ENCODE peak calls at places on chromosomes 16 and 17, in six cellular contexts. One of them, this sample, is unnamed.

GRCh38 chr16:81590714-81591537 is 146.3 kb downstream of the CMIP start:
- DNase-seq in PC-9: peak; percentile 16
- DNase-seq in neural progenitor cell: no peak
- DNase-seq in GM23248: no peak
- DNase-seq in GM23338: no peak
- DNase-seq in MM.1S: peak; percentile 17
- DNase-seq in this sample: no peak

GRCh38 chr17:64003526-64004121 is 5.5 kb downstream of the PRR29 start:
- DNase-seq in PC-9: no peak
- DNase-seq in neural progenitor cell: peak; percentile 0
- DNase-seq in GM23248: no peak
- DNase-seq in GM23338: no peak
- DNase-seq in MM.1S: no peak
- DNase-seq in this sample: no peak

GRCh38 chr16:80804061-80804450 is 342 bp downstream of the CDYL2 start:
- DNase-seq in PC-9: no peak
- DNase-seq in neural progenitor cell: no peak
- DNase-seq in GM23248: peak; percentile 72
- DNase-seq in GM23338: peak; percentile 50
- DNase-seq in MM.1S: peak; percentile 32
- DNase-seq in this sample: peak; percentile 34

GRCh38 chr16:17015702-17016101 is 455.1 kb downstream of the XYLT1 start:
- DNase-seq in PC-9: no peak
- DNase-seq in neural progenitor cell: no peak
- DNase-seq in GM23248: no peak
- DNase-seq in GM23338: no peak
- DNase-seq in MM.1S: no peak
- DNase-seq in this sample: no peak

GRCh38 chr16:78990309-78990701 is 610.2 kb downstream of the MAF start:
- DNase-seq in PC-9: no peak
- DNase-seq in neural progenitor cell: no peak
- DNase-seq in GM23248: no peak
- DNase-seq in GM23338: no peak
- DNase-seq in MM.1S: no peak
- DNase-seq in this sample: no peak

GRCh38 chr16:325375-326155 is 27.0 kb downstream of the AXIN1 start:
- DNase-seq in PC-9: no peak
- DNase-seq in neural progenitor cell: no peak
- DNase-seq in GM23248: no peak
- DNase-seq in GM23338: no peak
- DNase-seq in MM.1S: no peak
- DNase-seq in this sample: no peak

GRCh38 chr16:57483725-57484514 is 2.4 kb downstream of the DOK4 start:
- DNase-seq in PC-9: no peak
- DNase-seq in neural progenitor cell: no peak
- DNase-seq in GM23248: no peak
- DNase-seq in GM23338: no peak
- DNase-seq in MM.1S: no peak
- DNase-seq in this sample: no peak

GRCh38 chr16:7849891-7850290 is 517.2 kb downstream of the RBFOX1 start:
- DNase-seq in PC-9: no peak
- DNase-seq in neural progenitor cell: no peak
- DNase-seq in GM23248: no peak
- DNase-seq in GM23338: no peak
- DNase-seq in MM.1S: no peak
- DNase-seq in this sample: no peak

GRCh38 chr17:43324205-43324893 is 74.4 kb upstream of the ARL4D start:
- DNase-seq in PC-9: no peak
- DNase-seq in neural progenitor cell: peak; percentile 52
- DNase-seq in GM23248: no peak
- DNase-seq in GM23338: peak; percentile 63
- DNase-seq in MM.1S: peak; percentile 29
- DNase-seq in this sample: no peak

GRCh38 chr17:31412511-31412910 is 21.0 kb downstream of the RAB11FIP4 start:
- DNase-seq in PC-9: no peak
- DNase-seq in neural progenitor cell: peak; percentile 34
- DNase-seq in GM23248: no peak
- DNase-seq in GM23338: no peak
- DNase-seq in MM.1S: no peak
- DNase-seq in this sample: no peak

DNA sequence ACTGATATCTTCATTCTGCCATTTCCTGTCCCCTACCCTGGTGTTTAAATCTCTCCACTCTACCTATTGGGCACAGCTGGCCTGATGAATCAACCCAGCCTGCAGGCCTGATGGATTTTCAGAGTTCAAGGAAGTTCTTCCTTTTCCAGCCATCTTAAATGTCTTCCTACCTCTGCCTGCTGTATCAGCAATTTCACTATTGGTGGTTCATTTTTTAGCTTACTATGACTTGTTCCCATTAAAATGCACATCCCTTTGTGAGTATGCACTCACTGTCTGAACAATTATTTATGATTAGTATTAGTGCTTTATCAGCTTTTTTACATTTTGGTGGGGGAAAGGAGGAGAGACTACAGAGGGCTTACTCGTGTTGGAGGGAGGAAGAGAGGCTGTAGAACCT is 48.6 kb upstream of the CRHR1 start:
- DNase-seq in PC-9: no peak
- DNase-seq in neural progenitor cell: no peak
- DNase-seq in GM23248: no peak
- DNase-seq in GM23338: no peak
- DNase-seq in MM.1S: no peak
- DNase-seq in this sample: no peak
- H4K20me1 ChIP-seq in PC-9: no peaks in the 10 kb centered on the region
- H4K20me1 ChIP-seq in neural progenitor cell: no peaks in the 10 kb centered on the region
- H4K20me1 ChIP-seq in GM23248: no peaks in the 10 kb centered on the region
- H4K20me1 ChIP-seq in GM23338: no peaks in the 10 kb centered on the region
- H4K20me1 ChIP-seq in MM.1S: no peaks in the 10 kb centered on the region
- H4K20me1 ChIP-seq in this sample: no peaks in the 10 kb centered on the region

DNA sequence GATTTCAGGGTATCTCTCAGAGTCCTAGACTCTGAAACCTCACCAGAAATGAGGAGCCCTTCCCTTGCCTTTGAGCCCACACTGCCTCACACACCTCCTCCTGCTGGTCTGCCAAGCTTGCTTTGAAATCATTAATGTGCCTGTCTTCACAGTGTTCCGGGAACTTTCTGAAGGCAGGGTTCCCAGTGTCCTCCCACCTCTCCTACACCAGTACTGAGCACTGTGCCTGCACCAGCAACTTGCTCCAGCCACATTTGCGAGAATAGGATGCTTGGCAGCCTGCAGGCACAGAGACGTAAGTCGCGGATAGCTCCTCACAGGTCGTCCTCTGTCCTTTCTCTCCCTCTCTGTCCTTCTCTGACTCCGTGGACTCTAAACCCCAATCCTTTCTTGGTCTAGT is 408.4 kb upstream of the EEF2KMT start:
- DNase-seq in PC-9: no peak
- DNase-seq in neural progenitor cell: no peak
- DNase-seq in GM23248: no peak
- DNase-seq in GM23338: no peak
- DNase-seq in MM.1S: no peak
- DNase-seq in this sample: no peak
- H3F3A ChIP-seq in PC-9: no peaks in the 10 kb centered on the region
- H3F3A ChIP-seq in neural progenitor cell: peaks cover 10% of the 10 kb centered on the region
- H3F3A ChIP-seq in GM23248: no peaks in the 10 kb centered on the region
- H3F3A ChIP-seq in GM23338: no peaks in the 10 kb centered on the region
- H3F3A ChIP-seq in MM.1S: no peaks in the 10 kb centered on the region
- H3F3A ChIP-seq in this sample: no peaks in the 10 kb centered on the region

GRCh38 chr16:84058664-84059063 is 16.1 kb upstream of the SLC38A8 start:
- DNase-seq in PC-9: no peak
- DNase-seq in neural progenitor cell: no peak
- DNase-seq in GM23248: no peak
- DNase-seq in GM23338: no peak
- DNase-seq in MM.1S: no peak
- DNase-seq in this sample: no peak

GRCh38 chr16:84059946-84060901 is 17.6 kb upstream of the SLC38A8 start:
- DNase-seq in PC-9: no peak
- DNase-seq in neural progenitor cell: no peak
- DNase-seq in GM23248: no peak
- DNase-seq in GM23338: no peak
- DNase-seq in MM.1S: no peak
- DNase-seq in this sample: no peak

GRCh38 chr16:84058211-84058610 is 15.6 kb upstream of the SLC38A8 start:
- DNase-seq in PC-9: no peak
- DNase-seq in neural progenitor cell: no peak
- DNase-seq in GM23248: no peak
- DNase-seq in GM23338: no peak
- DNase-seq in MM.1S: no peak
- DNase-seq in this sample: no peak

GRCh38 chr16:84056933-84057332 is 14.3 kb upstream of the SLC38A8 start:
- DNase-seq in PC-9: no peak
- DNase-seq in neural progenitor cell: no peak
- DNase-seq in GM23248: no peak
- DNase-seq in GM23338: no peak
- DNase-seq in MM.1S: no peak
- DNase-seq in this sample: no peak

GRCh38 chr16:84059111-84059510 is 16.5 kb upstream of the SLC38A8 start:
- DNase-seq in PC-9: no peak
- DNase-seq in neural progenitor cell: no peak
- DNase-seq in GM23248: no peak
- DNase-seq in GM23338: no peak
- DNase-seq in MM.1S: no peak
- DNase-seq in this sample: no peak
- H4K20me1 ChIP-seq in PC-9: no peaks in the 10 kb centered on the region
- H4K20me1 ChIP-seq in neural progenitor cell: no peaks in the 10 kb centered on the region
- H4K20me1 ChIP-seq in GM23248: no peaks in the 10 kb centered on the region
- H4K20me1 ChIP-seq in GM23338: peaks cover 8% of the 10 kb centered on the region
- H4K20me1 ChIP-seq in MM.1S: no peaks in the 10 kb centered on the region
- H4K20me1 ChIP-seq in this sample: no peaks in the 10 kb centered on the region

GRCh38 chr17:68201425-68201785 is 46.4 kb upstream of the AMZ2 start:
- DNase-seq in PC-9: no peak
- DNase-seq in neural progenitor cell: no peak
- DNase-seq in GM23248: no peak
- DNase-seq in GM23338: no peak
- DNase-seq in MM.1S: no peak
- DNase-seq in this sample: no peak

GRCh38 chr17:68204736-68205135 is 43.1 kb upstream of the AMZ2 start:
- DNase-seq in PC-9: peak; percentile 38
- DNase-seq in neural progenitor cell: no peak
- DNase-seq in GM23248: no peak
- DNase-seq in GM23338: no peak
- DNase-seq in MM.1S: no peak
- DNase-seq in this sample: peak; percentile 61

GRCh38 chr17:68200689-68201424 is 47.0 kb upstream of the AMZ2 start:
- DNase-seq in PC-9: peak; percentile 52
- DNase-seq in neural progenitor cell: peak; percentile 91
- DNase-seq in GM23248: peak; percentile 73
- DNase-seq in GM23338: peak; percentile 87
- DNase-seq in MM.1S: peak; percentile 58
- DNase-seq in this sample: peak; percentile 83

GRCh38 chr17:68207651-68208253 is 40.1 kb upstream of the AMZ2 start:
- DNase-seq in PC-9: no peak
- DNase-seq in neural progenitor cell: no peak
- DNase-seq in GM23248: no peak
- DNase-seq in GM23338: no peak
- DNase-seq in MM.1S: no peak
- DNase-seq in this sample: no peak

GRCh38 chr17:68205251-68205807 is 42.5 kb upstream of the AMZ2 start:
- DNase-seq in PC-9: peak; percentile 65
- DNase-seq in neural progenitor cell: peak; percentile 96
- DNase-seq in GM23248: peak; percentile 94
- DNase-seq in GM23338: peak; percentile 94
- DNase-seq in MM.1S: peak; percentile 93
- DNase-seq in this sample: peak; percentile 91
- H3F3A ChIP-seq in PC-9: peaks cover 7% of the 10 kb centered on the region
- H3F3A ChIP-seq in neural progenitor cell: peaks cover under 1% of the 10 kb centered on the region
- H3F3A ChIP-seq in GM23248: peaks cover 6% of the 10 kb centered on the region
- H3F3A ChIP-seq in GM23338: peaks cover 4% of the 10 kb centered on the region
- H3F3A ChIP-seq in MM.1S: peaks cover 7% of the 10 kb centered on the region
- H3F3A ChIP-seq in this sample: no peaks in the 10 kb centered on the region

GRCh38 chr16:70402916-70403659 is 35.8 kb downstream of the ST3GAL2 start:
- DNase-seq in PC-9: no peak
- DNase-seq in neural progenitor cell: no peak
- DNase-seq in GM23248: peak; percentile 52
- DNase-seq in GM23338: no peak
- DNase-seq in MM.1S: no peak
- DNase-seq in this sample: no peak

GRCh38 chr16:70396209-70396904 is 42.5 kb downstream of the ST3GAL2 start:
- DNase-seq in PC-9: no peak
- DNase-seq in neural progenitor cell: no peak
- DNase-seq in GM23248: peak; percentile 57
- DNase-seq in GM23338: no peak
- DNase-seq in MM.1S: peak; percentile 19
- DNase-seq in this sample: no peak

GRCh38 chr16:70398177-70398743 is 40.6 kb downstream of the ST3GAL2 start:
- DNase-seq in PC-9: no peak
- DNase-seq in neural progenitor cell: no peak
- DNase-seq in GM23248: no peak
- DNase-seq in GM23338: no peak
- DNase-seq in MM.1S: no peak
- DNase-seq in this sample: no peak

GRCh38 chr16:70399951-70400350 is 38.9 kb downstream of the ST3GAL2 start:
- DNase-seq in PC-9: no peak
- DNase-seq in neural progenitor cell: no peak
- DNase-seq in GM23248: no peak
- DNase-seq in GM23338: no peak
- DNase-seq in MM.1S: no peak
- DNase-seq in this sample: no peak

GRCh38 chr16:70399326-70399725 is 39.6 kb downstream of the ST3GAL2 start:
- DNase-seq in PC-9: no peak
- DNase-seq in neural progenitor cell: no peak
- DNase-seq in GM23248: no peak
- DNase-seq in GM23338: no peak
- DNase-seq in MM.1S: no peak
- DNase-seq in this sample: no peak
- H4K20me1 ChIP-seq in PC-9: no peaks in the 10 kb centered on the region
- H4K20me1 ChIP-seq in neural progenitor cell: peaks cover 23% of the 10 kb centered on the region
- H4K20me1 ChIP-seq in GM23248: no peaks in the 10 kb centered on the region
- H4K20me1 ChIP-seq in GM23338: peaks cover 9% of the 10 kb centered on the region
- H4K20me1 ChIP-seq in MM.1S: no peaks in the 10 kb centered on the region
- H4K20me1 ChIP-seq in this sample: no peaks in the 10 kb centered on the region

GRCh38 chr17:57987582-57988300 is at the start of gene VEZF1:
- DNase-seq in PC-9: no peak
- DNase-seq in neural progenitor cell: peak; percentile 95
- DNase-seq in GM23248: peak; percentile 90
- DNase-seq in GM23338: peak; percentile 82
- DNase-seq in MM.1S: peak; percentile 79
- DNase-seq in this sample: peak; percentile 41
- H3F3A ChIP-seq in PC-9: peaks cover 50% of the 10 kb centered on the region
- H3F3A ChIP-seq in neural progenitor cell: peaks cover 79% of the 10 kb centered on the region
- H3F3A ChIP-seq in GM23248: peaks cover 69% of the 10 kb centered on the region
- H3F3A ChIP-seq in GM23338: peaks cover 6% of the 10 kb centered on the region
- H3F3A ChIP-seq in MM.1S: peaks cover 26% of the 10 kb centered on the region
- H3F3A ChIP-seq in this sample: peaks cover 16% of the 10 kb centered on the region

GRCh38 chr17:80694992-80695912 is 150.6 kb downstream of the RPTOR start:
- DNase-seq in PC-9: no peak
- DNase-seq in neural progenitor cell: no peak
- DNase-seq in GM23248: no peak
- DNase-seq in GM23338: peak; percentile 21
- DNase-seq in MM.1S: no peak
- DNase-seq in this sample: no peak
- H4K20me1 ChIP-seq in PC-9: no peaks in the 10 kb centered on the region
- H4K20me1 ChIP-seq in neural progenitor cell: peaks cover 18% of the 10 kb centered on the region
- H4K20me1 ChIP-seq in GM23248: no peaks in the 10 kb centered on the region
- H4K20me1 ChIP-seq in GM23338: peaks cover 5% of the 10 kb centered on the region
- H4K20me1 ChIP-seq in MM.1S: no peaks in the 10 kb centered on the region
- H4K20me1 ChIP-seq in this sample: no peaks in the 10 kb centered on the region

GRCh38 chr17:67824735-67825626 is at the start of gene BPTF:
- DNase-seq in PC-9: peak; percentile 72
- DNase-seq in neural progenitor cell: peak; percentile 97
- DNase-seq in GM23248: peak; percentile 97
- DNase-seq in GM23338: peak; percentile 95
- DNase-seq in MM.1S: peak; percentile 94
- DNase-seq in this sample: peak; percentile 98
- H3F3A ChIP-seq in PC-9: no peaks in the 10 kb centered on the region
- H3F3A ChIP-seq in neural progenitor cell: peaks cover 25% of the 10 kb centered on the region
- H3F3A ChIP-seq in GM23248: peaks cover 12% of the 10 kb centered on the region
- H3F3A ChIP-seq in GM23338: peaks cover 12% of the 10 kb centered on the region
- H3F3A ChIP-seq in MM.1S: no peaks in the 10 kb centered on the region
- H3F3A ChIP-seq in this sample: no peaks in the 10 kb centered on the region

This sample was measured in PC-3.